ENCODE peak calls at places on chromosomes 6 and 20, in seven cellular contexts. One of them, this sample, is unnamed.

GRCh38 chr6:53724501-53724900 is 58.9 kb upstream of the KLHL31 start:
- DNase-seq in tibial nerve: no peak
- DNase-seq in iPS-NIHi11: peak; percentile 24
- DNase-seq in mesendoderm: peak; percentile 30
- DNase-seq in pulmonary artery endothelial cell: no peak
- DNase-seq in glutamatergic neuron: no peak
- DNase-seq in aorta: no peak
- DNase-seq in this sample: no peak

GRCh38 chr6:46772038-46772437 is 21.2 kb upstream of the MEP1A start:
- DNase-seq in tibial nerve: no peak
- DNase-seq in iPS-NIHi11: no peak
- DNase-seq in mesendoderm: no peak
- DNase-seq in pulmonary artery endothelial cell: no peak
- DNase-seq in glutamatergic neuron: no peak
- DNase-seq in aorta: no peak
- DNase-seq in this sample: no peak

GRCh38 chr20:42392417-42392816 is 774.2 kb upstream of the CHD6 start:
- DNase-seq in tibial nerve: no peak
- DNase-seq in iPS-NIHi11: no peak
- DNase-seq in mesendoderm: no peak
- DNase-seq in pulmonary artery endothelial cell: no peak
- DNase-seq in glutamatergic neuron: no peak
- DNase-seq in aorta: no peak
- DNase-seq in this sample: no peak

GRCh38 chr6:147063469-147064031 is 140.7 kb upstream of the STXBP5 start:
- DNase-seq in tibial nerve: no peak
- DNase-seq in iPS-NIHi11: no peak
- DNase-seq in mesendoderm: peak; percentile 71
- DNase-seq in pulmonary artery endothelial cell: no peak
- DNase-seq in glutamatergic neuron: no peak
- DNase-seq in aorta: no peak
- DNase-seq in this sample: no peak

GRCh38 chr6:7975764-7976146 is 65.2 kb upstream of the TXNDC5 start:
- DNase-seq in tibial nerve: no peak
- DNase-seq in iPS-NIHi11: no peak
- DNase-seq in mesendoderm: no peak
- DNase-seq in pulmonary artery endothelial cell: peak; percentile 81
- DNase-seq in glutamatergic neuron: no peak
- DNase-seq in aorta: no peak
- DNase-seq in this sample: peak; percentile 92

GRCh38 chr6:113697642-113698410 is 159.3 kb upstream of the MARCKS start:
- DNase-seq in tibial nerve: no peak
- DNase-seq in iPS-NIHi11: no peak
- DNase-seq in mesendoderm: no peak
- DNase-seq in pulmonary artery endothelial cell: no peak
- DNase-seq in glutamatergic neuron: no peak
- DNase-seq in aorta: no peak
- DNase-seq in this sample: no peak

GRCh38 chr6:89547286-89547685 is 91.3 kb downstream of the LYRM2 start:
- DNase-seq in tibial nerve: no peak
- DNase-seq in iPS-NIHi11: peak; percentile 16
- DNase-seq in mesendoderm: no peak
- DNase-seq in pulmonary artery endothelial cell: no peak
- DNase-seq in glutamatergic neuron: no peak
- DNase-seq in aorta: no peak
- DNase-seq in this sample: no peak

GRCh38 chr6:2111162-2111677 is 134.2 kb downstream of the GMDS start:
- DNase-seq in tibial nerve: no peak
- DNase-seq in iPS-NIHi11: no peak
- DNase-seq in mesendoderm: no peak
- DNase-seq in pulmonary artery endothelial cell: peak; percentile 94
- DNase-seq in glutamatergic neuron: no peak
- DNase-seq in aorta: no peak
- DNase-seq in this sample: no peak

GRCh38 chr6:116111552-116112528 is 11.2 kb downstream of the NT5DC1 start:
- DNase-seq in tibial nerve: peak; percentile 16
- DNase-seq in iPS-NIHi11: peak; percentile 39
- DNase-seq in mesendoderm: peak; percentile 78
- DNase-seq in pulmonary artery endothelial cell: peak; percentile 11
- DNase-seq in glutamatergic neuron: peak; percentile 55
- DNase-seq in aorta: no peak
- DNase-seq in this sample: peak; percentile 45

GRCh38 chr6:71419217-71419953 is 130.8 kb downstream of the OGFRL1 start:
- DNase-seq in tibial nerve: no peak
- DNase-seq in iPS-NIHi11: no peak
- DNase-seq in mesendoderm: no peak
- DNase-seq in pulmonary artery endothelial cell: no peak
- DNase-seq in glutamatergic neuron: peak; percentile 44
- DNase-seq in aorta: peak; percentile 73
- DNase-seq in this sample: no peak

GRCh38 chr20:36629719-36630340 is 16.2 kb downstream of the SLA2 start:
- DNase-seq in tibial nerve: no peak
- DNase-seq in iPS-NIHi11: no peak
- DNase-seq in mesendoderm: no peak
- DNase-seq in pulmonary artery endothelial cell: no peak
- DNase-seq in glutamatergic neuron: no peak
- DNase-seq in aorta: no peak
- DNase-seq in this sample: no peak

GRCh38 chr6:22250486-22250885 is 46.4 kb downstream of the PRL start:
- DNase-seq in tibial nerve: no peak
- DNase-seq in iPS-NIHi11: peak; percentile 79
- DNase-seq in mesendoderm: peak; percentile 90
- DNase-seq in pulmonary artery endothelial cell: no peak
- DNase-seq in glutamatergic neuron: peak; percentile 20
- DNase-seq in aorta: no peak
- DNase-seq in this sample: no peak

GRCh38 chr20:31608256-31608980 is 3.3 kb downstream of the ID1 start:
- DNase-seq in tibial nerve: peak; percentile 67
- DNase-seq in iPS-NIHi11: peak; percentile 84
- DNase-seq in mesendoderm: peak; percentile 98
- DNase-seq in pulmonary artery endothelial cell: no peak
- DNase-seq in glutamatergic neuron: peak; percentile 75
- DNase-seq in aorta: peak; percentile 87
- DNase-seq in this sample: peak; percentile 94

GRCh38 chr20:32485126-32485769 is 99.9 kb downstream of the NOL4L start:
- DNase-seq in tibial nerve: peak; percentile 93
- DNase-seq in iPS-NIHi11: peak; percentile 52
- DNase-seq in mesendoderm: peak; percentile 75
- DNase-seq in pulmonary artery endothelial cell: no peak
- DNase-seq in glutamatergic neuron: peak; percentile 91
- DNase-seq in aorta: peak; percentile 90
- DNase-seq in this sample: peak; percentile 90

GRCh38 chr6:57127763-57128162 is 37.8 kb downstream of the ZNF451 start:
- DNase-seq in tibial nerve: no peak
- DNase-seq in iPS-NIHi11: no peak
- DNase-seq in mesendoderm: no peak
- DNase-seq in pulmonary artery endothelial cell: no peak
- DNase-seq in glutamatergic neuron: no peak
- DNase-seq in aorta: no peak
- DNase-seq in this sample: no peak

GRCh38 chr6:109221543-109222195 is 126.4 kb downstream of the CEP57L1 start:
- DNase-seq in tibial nerve: no peak
- DNase-seq in iPS-NIHi11: no peak
- DNase-seq in mesendoderm: peak; percentile 3
- DNase-seq in pulmonary artery endothelial cell: no peak
- DNase-seq in glutamatergic neuron: no peak
- DNase-seq in aorta: no peak
- DNase-seq in this sample: no peak

GRCh38 chr6:165480916-165481315 is 171.5 kb upstream of the C6orf118 start:
- DNase-seq in tibial nerve: no peak
- DNase-seq in iPS-NIHi11: no peak
- DNase-seq in mesendoderm: no peak
- DNase-seq in pulmonary artery endothelial cell: no peak
- DNase-seq in glutamatergic neuron: no peak
- DNase-seq in aorta: no peak
- DNase-seq in this sample: no peak

GRCh38 chr6:41700577-41701347 is 34.6 kb downstream of the TFEB start:
- DNase-seq in tibial nerve: no peak
- DNase-seq in iPS-NIHi11: no peak
- DNase-seq in mesendoderm: peak; percentile 47
- DNase-seq in pulmonary artery endothelial cell: no peak
- DNase-seq in glutamatergic neuron: no peak
- DNase-seq in aorta: no peak
- DNase-seq in this sample: no peak

GRCh38 chr6:57268294-57268640 is 46.2 kb upstream of the RAB23 start:
- DNase-seq in tibial nerve: no peak
- DNase-seq in iPS-NIHi11: no peak
- DNase-seq in mesendoderm: no peak
- DNase-seq in pulmonary artery endothelial cell: no peak
- DNase-seq in glutamatergic neuron: no peak
- DNase-seq in aorta: no peak
- DNase-seq in this sample: no peak

GRCh38 chr6:38495922-38496635 is 143.7 kb downstream of the BTBD9 start:
- DNase-seq in tibial nerve: no peak
- DNase-seq in iPS-NIHi11: no peak
- DNase-seq in mesendoderm: no peak
- DNase-seq in pulmonary artery endothelial cell: no peak
- DNase-seq in glutamatergic neuron: no peak
- DNase-seq in aorta: no peak
- DNase-seq in this sample: peak; percentile 33

GRCh38 chr6:158536891-158537798 is 22.7 kb upstream of the TMEM181 start:
- DNase-seq in tibial nerve: no peak
- DNase-seq in iPS-NIHi11: peak; percentile 84
- DNase-seq in mesendoderm: peak; percentile 83
- DNase-seq in pulmonary artery endothelial cell: no peak
- DNase-seq in glutamatergic neuron: peak; percentile 82
- DNase-seq in aorta: no peak
- DNase-seq in this sample: no peak

GRCh38 chr6:168525114-168525513 is 84.1 kb downstream of the SMOC2 start:
- DNase-seq in tibial nerve: peak; percentile 29
- DNase-seq in iPS-NIHi11: no peak
- DNase-seq in mesendoderm: no peak
- DNase-seq in pulmonary artery endothelial cell: no peak
- DNase-seq in glutamatergic neuron: no peak
- DNase-seq in aorta: no peak
- DNase-seq in this sample: no peak

GRCh38 chr6:81929828-81930227 is 177.3 kb upstream of the TENT5A start:
- DNase-seq in tibial nerve: no peak
- DNase-seq in iPS-NIHi11: no peak
- DNase-seq in mesendoderm: no peak
- DNase-seq in pulmonary artery endothelial cell: no peak
- DNase-seq in glutamatergic neuron: no peak
- DNase-seq in aorta: no peak
- DNase-seq in this sample: no peak

GRCh38 chr20:62685781-62686555 is 22.7 kb upstream of the NTSR1 start:
- DNase-seq in tibial nerve: peak; percentile 22
- DNase-seq in iPS-NIHi11: no peak
- DNase-seq in mesendoderm: peak; percentile 28
- DNase-seq in pulmonary artery endothelial cell: no peak
- DNase-seq in glutamatergic neuron: peak; percentile 60
- DNase-seq in aorta: no peak
- DNase-seq in this sample: no peak

GRCh38 chr6:21263531-21264287 is 329.8 kb upstream of the SOX4 start:
- DNase-seq in tibial nerve: no peak
- DNase-seq in iPS-NIHi11: no peak
- DNase-seq in mesendoderm: no peak
- DNase-seq in pulmonary artery endothelial cell: no peak
- DNase-seq in glutamatergic neuron: no peak
- DNase-seq in aorta: no peak
- DNase-seq in this sample: no peak

GRCh38 chr20:64105846-64106434 is 1.4 kb downstream of the NPBWR2 start:
- DNase-seq in tibial nerve: no peak
- DNase-seq in iPS-NIHi11: no peak
- DNase-seq in mesendoderm: no peak
- DNase-seq in pulmonary artery endothelial cell: no peak
- DNase-seq in glutamatergic neuron: peak; percentile 7
- DNase-seq in aorta: peak; percentile 69
- DNase-seq in this sample: no peak

GRCh38 chr6:144659735-144660246 is 374.7 kb downstream of the UTRN start:
- DNase-seq in tibial nerve: no peak
- DNase-seq in iPS-NIHi11: no peak
- DNase-seq in mesendoderm: no peak
- DNase-seq in pulmonary artery endothelial cell: no peak
- DNase-seq in glutamatergic neuron: no peak
- DNase-seq in aorta: no peak
- DNase-seq in this sample: no peak

GRCh38 chr6:142913511-142914047 is 31.4 kb downstream of the HIVEP2 start:
- DNase-seq in tibial nerve: peak; percentile 12
- DNase-seq in iPS-NIHi11: no peak
- DNase-seq in mesendoderm: no peak
- DNase-seq in pulmonary artery endothelial cell: no peak
- DNase-seq in glutamatergic neuron: no peak
- DNase-seq in aorta: no peak
- DNase-seq in this sample: no peak

GRCh38 chr20:17108896-17109295 is 117.9 kb upstream of the PCSK2 start:
- DNase-seq in tibial nerve: no peak
- DNase-seq in iPS-NIHi11: no peak
- DNase-seq in mesendoderm: no peak
- DNase-seq in pulmonary artery endothelial cell: no peak
- DNase-seq in glutamatergic neuron: no peak
- DNase-seq in aorta: no peak
- DNase-seq in this sample: no peak

GRCh38 chr6:14734416-14735340 is 511.2 kb upstream of the JARID2 start:
- DNase-seq in tibial nerve: peak; percentile 28
- DNase-seq in iPS-NIHi11: no peak
- DNase-seq in mesendoderm: no peak
- DNase-seq in pulmonary artery endothelial cell: no peak
- DNase-seq in glutamatergic neuron: no peak
- DNase-seq in aorta: no peak
- DNase-seq in this sample: no peak

GRCh38 chr6:49892280-49892679 is 25.9 kb upstream of the CRISP1 start:
- DNase-seq in tibial nerve: no peak
- DNase-seq in iPS-NIHi11: no peak
- DNase-seq in mesendoderm: peak; percentile 74
- DNase-seq in pulmonary artery endothelial cell: no peak
- DNase-seq in glutamatergic neuron: no peak
- DNase-seq in aorta: no peak
- DNase-seq in this sample: no peak

GRCh38 chr20:25259788-25260254 is 11.9 kb downstream of the PYGB start:
- DNase-seq in tibial nerve: no peak
- DNase-seq in iPS-NIHi11: no peak
- DNase-seq in mesendoderm: no peak
- DNase-seq in pulmonary artery endothelial cell: no peak
- DNase-seq in glutamatergic neuron: no peak
- DNase-seq in aorta: no peak
- DNase-seq in this sample: no peak

GRCh38 chr20:38073307-38074010 is 39.9 kb downstream of the RPRD1B start:
- DNase-seq in tibial nerve: peak; percentile 88
- DNase-seq in iPS-NIHi11: peak; percentile 72
- DNase-seq in mesendoderm: peak; percentile 81
- DNase-seq in pulmonary artery endothelial cell: peak; percentile 75
- DNase-seq in glutamatergic neuron: no peak
- DNase-seq in aorta: no peak
- DNase-seq in this sample: peak; percentile 89

GRCh38 chr6:143953922-143954321 is 54.1 kb downstream of the PLAGL1 start:
- DNase-seq in tibial nerve: no peak
- DNase-seq in iPS-NIHi11: no peak
- DNase-seq in mesendoderm: peak; percentile 55
- DNase-seq in pulmonary artery endothelial cell: no peak
- DNase-seq in glutamatergic neuron: no peak
- DNase-seq in aorta: no peak
- DNase-seq in this sample: no peak

GRCh38 chr20:40205971-40206370 is 483.1 kb downstream of the MAFB start:
- DNase-seq in tibial nerve: no peak
- DNase-seq in iPS-NIHi11: no peak
- DNase-seq in mesendoderm: no peak
- DNase-seq in pulmonary artery endothelial cell: no peak
- DNase-seq in glutamatergic neuron: no peak
- DNase-seq in aorta: no peak
- DNase-seq in this sample: no peak

GRCh38 chr20:33372993-33373441 is 28.3 kb downstream of the CDK5RAP1 start:
- DNase-seq in tibial nerve: no peak
- DNase-seq in iPS-NIHi11: no peak
- DNase-seq in mesendoderm: no peak
- DNase-seq in pulmonary artery endothelial cell: no peak
- DNase-seq in glutamatergic neuron: no peak
- DNase-seq in aorta: no peak
- DNase-seq in this sample: no peak

GRCh38 chr6:41940759-41941279 is 789 bp downstream of the CCND3 start:
- DNase-seq in tibial nerve: no peak
- DNase-seq in iPS-NIHi11: peak; percentile 44
- DNase-seq in mesendoderm: peak; percentile 72
- DNase-seq in pulmonary artery endothelial cell: no peak
- DNase-seq in glutamatergic neuron: peak; percentile 50
- DNase-seq in aorta: peak; percentile 85
- DNase-seq in this sample: no peak

GRCh38 chr6:101722991-101723579 is 329.6 kb downstream of the GRIK2 start:
- DNase-seq in tibial nerve: no peak
- DNase-seq in iPS-NIHi11: no peak
- DNase-seq in mesendoderm: no peak
- DNase-seq in pulmonary artery endothelial cell: no peak
- DNase-seq in glutamatergic neuron: no peak
- DNase-seq in aorta: no peak
- DNase-seq in this sample: no peak

This sample was measured in dermis microvascular lymphatic vessel endothelial cell.